ENCODE peak calls at places on chromosomes 16 and 17, in seven cellular contexts. V is HCT116, U is GM23338, B is Panc1, W is K562, C is GM12878, L is HepG2. N is an unnamed sample.

GRCh38 chr16:30660424-30661251 is 2.4 kb downstream of the FBRS start:
- DNase-seq in V (no peak), U (no peak), B (no peak), W (peak; percentile 9), C (no peak), L (no peak), N (no peak)

GRCh38 chr16:53372942-53373871 is 61.1 kb upstream of the RBL2 start:
- DNase-seq in V (peak; percentile 35), U (peak; percentile 91), B (no peak), W (peak; percentile 39), C (no peak), L (no peak), N (peak; percentile 53)

GRCh38 chr17:752002-752619 is at the start of gene GEMIN4:
- DNase-seq in V (peak; percentile 69), U (peak; percentile 95), B (peak; percentile 68), W (peak; percentile 88), C (peak; percentile 82), L (peak; percentile 79), N (peak; percentile 99)

GRCh38 chr17:75552847-75553552 is 27.5 kb downstream of the LLGL2 start:
- DNase-seq in V (no peak), U (peak; percentile 37), B (no peak), W (no peak), C (no peak), L (peak; percentile 94), N (no peak)

GRCh38 chr17:68821860-68822693 is 133.1 kb downstream of the ABCA8 start:
- DNase-seq in V (peak; percentile 97), U (no peak), B (peak; percentile 55), W (no peak), C (no peak), L (peak; percentile 99), N (peak; percentile 10)

GRCh38 chr17:55448681-55449080 is 27.0 kb upstream of the MMD start:
- DNase-seq in V (no peak), U (no peak), B (no peak), W (no peak), C (no peak), L (no peak), N (no peak)

GRCh38 chr17:9986754-9987382 is 81.8 kb upstream of the RCVRN start:
- DNase-seq in V (no peak), U (no peak), B (no peak), W (no peak), C (no peak), L (no peak), N (no peak)

GRCh38 chr17:76011951-76012350 is 11.3 kb downstream of the CDK3 start:
- DNase-seq in V (no peak), U (no peak), B (no peak), W (no peak), C (no peak), L (no peak), N (no peak)

GRCh38 chr17:1047177-1047885 is 50.4 kb downstream of the TIMM22 start:
- DNase-seq in V (no peak), U (no peak), B (no peak), W (no peak), C (no peak), L (no peak), N (no peak)

GRCh38 chr16:28937222-28937876 is 5.6 kb downstream of the CD19 start:
- DNase-seq in V (no peak), U (no peak), B (no peak), W (no peak), C (no peak), L (no peak), N (no peak)

GRCh38 chr16:25812215-25812614 is 120.5 kb downstream of the HS3ST4 start:
- DNase-seq in V (no peak), U (no peak), B (no peak), W (no peak), C (no peak), L (no peak), N (no peak)

GRCh38 chr17:77470800-77471733 is 330.3 kb downstream of the SEC14L1 start:
- DNase-seq in V (peak; percentile 28), U (peak; percentile 75), B (no peak), W (peak; percentile 64), C (no peak), L (peak; percentile 44), N (peak; percentile 89)

GRCh38 chr17:73770115-73770848 is 126.0 kb upstream of the SDK2 start:
- DNase-seq in V (peak; percentile 21), U (no peak), B (peak; percentile 4), W (no peak), C (no peak), L (no peak), N (peak; percentile 88)

GRCh38 chr17:53971361-53971760 is 148.6 kb downstream of the KIF2B start:
- DNase-seq in V (no peak), U (peak; percentile 21), B (no peak), W (no peak), C (no peak), L (no peak), N (no peak)

GRCh38 chr16:22141746-22142145 is 20.6 kb upstream of the SDR42E2 start:
- DNase-seq in V (peak; percentile 21), U (peak; percentile 81), B (no peak), W (peak; percentile 50), C (no peak), L (peak; percentile 50), N (peak; percentile 42)

GRCh38 chr16:50591800-50592771 is 43.9 kb downstream of the NKD1 start:
- DNase-seq in V (no peak), U (peak; percentile 28), B (no peak), W (no peak), C (no peak), L (no peak), N (peak; percentile 75)

GRCh38 chr17:41915020-41915419 is 3.7 kb downstream of the ACLY start:
- DNase-seq in V (no peak), U (no peak), B (no peak), W (no peak), C (no peak), L (no peak), N (no peak)

GRCh38 chr16:47750371-47750770 is 289.2 kb downstream of the PHKB start:
- DNase-seq in V (no peak), U (no peak), B (no peak), W (no peak), C (no peak), L (no peak), N (no peak)

GRCh38 chr17:9917801-9918200 is 12.7 kb upstream of the RCVRN start:
- DNase-seq in V (no peak), U (no peak), B (no peak), W (no peak), C (no peak), L (no peak), N (no peak)

GRCh38 chr16:14105976-14106375 is 34.9 kb downstream of the MRTFB start:
- DNase-seq in V (no peak), U (no peak), B (no peak), W (no peak), C (no peak), L (no peak), N (no peak)

GRCh38 chr16:50696575-50697420 is 3.4 kb downstream of the NOD2 start:
- DNase-seq in V (peak; percentile 81), U (no peak), B (no peak), W (peak; percentile 72), C (peak; percentile 82), L (peak; percentile 78), N (no peak)

GRCh38 chr16:29961479-29962343 is at the start of gene TMEM219:
- DNase-seq in V (peak; percentile 56), U (peak; percentile 89), B (peak; percentile 64), W (peak; percentile 99), C (peak; percentile 70), L (peak; percentile 81), N (peak; percentile 99)

GRCh38 chr16:86668136-86668535 is 89.8 kb downstream of the FOXL1 start:
- DNase-seq in V (peak; percentile 71), U (peak; percentile 62), B (no peak), W (no peak), C (no peak), L (no peak), N (no peak)

GRCh38 chr17:8791910-8792270 is 7.3 kb downstream of the MFSD6L start:
- DNase-seq in V (peak; percentile 19), U (no peak), B (no peak), W (peak; percentile 12), C (no peak), L (no peak), N (no peak)

GRCh38 chr16:81483064-81483969 is 38.7 kb downstream of the CMIP start:
- DNase-seq in V (no peak), U (no peak), B (no peak), W (no peak), C (no peak), L (peak; percentile 36), N (no peak)

GRCh38 chr16:23286131-23286532 is 16.0 kb upstream of the SCNN1B start:
- DNase-seq in V (no peak), U (no peak), B (no peak), W (no peak), C (no peak), L (no peak), N (no peak)

GRCh38 chr17:76490112-76490710 is 11.0 kb downstream of the RHBDF2 start:
- DNase-seq in V (no peak), U (no peak), B (no peak), W (no peak), C (no peak), L (no peak), N (no peak)

GRCh38 chr17:78112508-78113471 is 15.8 kb downstream of the TMC6 start:
- DNase-seq in V (peak; percentile 33), U (peak; percentile 85), B (no peak), W (peak; percentile 87), C (no peak), L (peak; percentile 52), N (peak; percentile 98)

GRCh38 chr17:13005530-13005929 is 12.3 kb downstream of the ELAC2 start:
- DNase-seq in V (no peak), U (no peak), B (no peak), W (no peak), C (no peak), L (no peak), N (no peak)

GRCh38 chr17:66684256-66684655 is 150.7 kb upstream of the CACNG5 start:
- DNase-seq in V (no peak), U (no peak), B (no peak), W (no peak), C (no peak), L (no peak), N (no peak)
- TF ChIP-seq REST in V (no peak), U (no peak), B (no peak), W (no peak), C (no peak), L (no peak), N (no peak)

GRCh38 chr17:42950044-42950783 is 14.0 kb downstream of the AARSD1 start:
- DNase-seq in V (no peak), U (no peak), B (no peak), W (no peak), C (no peak), L (no peak), N (no peak)
- H3K36me3 ChIP-seq in V (peaks cover 30% of the 10 kb centered on the region), U (peaks cover 25% of the 10 kb centered on the region), B (no peaks in the 10 kb centered on the region), W (peaks cover 68% of the 10 kb centered on the region), C (peaks cover 6% of the 10 kb centered on the region), L (peaks cover 1% of the 10 kb centered on the region), N (peaks cover 19% of the 10 kb centered on the region)

GRCh38 chr16:24700549-24701392 is 28.7 kb upstream of the TNRC6A start:
- DNase-seq in V (peak; percentile 89), U (peak; percentile 64), B (peak; percentile 96), W (peak; percentile 22), C (no peak), L (peak; percentile 60), N (peak; percentile 28)
- TF ChIP-seq REST in V (no peak), U (no peak), B (no peak), W (no peak), C (no peak), L (no peak), N (peak; percentile 25)

DNA sequence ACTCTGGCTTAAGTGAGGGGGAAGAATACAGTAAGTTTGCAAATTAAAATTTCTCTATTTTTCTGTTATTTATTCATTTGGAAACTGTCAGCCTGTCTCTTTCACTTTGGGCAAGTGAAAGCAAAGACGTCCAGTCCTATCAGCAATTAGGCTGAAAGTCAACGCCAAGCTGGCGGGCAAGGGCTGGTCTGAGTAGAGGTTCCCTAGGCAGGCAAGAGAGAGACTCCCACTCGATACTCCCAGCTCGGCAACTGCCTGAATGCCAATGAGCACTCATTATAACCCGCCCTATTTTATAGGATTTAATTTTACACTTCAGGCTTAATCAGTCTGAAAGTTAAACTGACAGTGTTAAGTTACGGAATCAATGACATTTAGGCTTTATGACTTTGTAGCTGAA is 14.3 kb upstream of the SLC38A8 start:
- DNase-seq in V (no peak), U (no peak), B (no peak), W (no peak), C (no peak), L (no peak), N (no peak)
- H3K36me3 ChIP-seq in V (peaks cover 57% of the 10 kb centered on the region), U (peaks cover 6% of the 10 kb centered on the region), B (no peaks in the 10 kb centered on the region), W (peaks cover 94% of the 10 kb centered on the region), C (peaks cover 24% of the 10 kb centered on the region), L (peaks cover 53% of the 10 kb centered on the region), N (peaks cover 36% of the 10 kb centered on the region)

N was measured in SK-N-SH.